ENCODE peak calls at places on chromosomes 12 and 14, in eight cellular contexts. F, X, I, E, R, W, Z and G are unnamed samples.

GRCh38 chr12:9751204-9752144 is 9.2 kb downstream of the CD69 start:
- DNase-seq in W (no peak), Z (no peak), I (peak), F (no peak), R (no peak), E (no peak), X (no peak), G (no peak)

GRCh38 chr12:31370645-31371620 is 45.0 kb upstream of the SINHCAF start:
- DNase-seq in R (no peak), W (no peak), F (no peak), I (peak), X (no peak), E (no peak), Z (no peak), G (no peak)

GRCh38 chr12:14716848-14717444 is 20.5 kb upstream of the GUCY2C start:
- DNase-seq in I (peak), X (no peak), Z (no peak), F (peak), E (no peak), R (no peak), W (peak), G (no peak)

GRCh38 chr12:116803018-116803736 is 65.1 kb downstream of the RNFT2 start:
- DNase-seq in Z (no peak), I (no peak), X (no peak), E (no peak), F (no peak), W (peak), R (no peak), G (no peak)

GRCh38 chr12:96743606-96744005 is 163.5 kb upstream of the NEDD1 start:
- DNase-seq in I (no peak), E (no peak), F (peak), Z (no peak), X (no peak), R (no peak), W (no peak), G (no peak)

GRCh38 chr12:46918631-46919030 is 92.8 kb upstream of the SLC38A4 start:
- DNase-seq in Z (no peak), X (no peak), I (no peak), E (no peak), R (no peak), F (no peak), W (no peak), G (no peak)

GRCh38 chr12:68267892-68268396 is 14.5 kb upstream of the IL22 start:
- DNase-seq in I (no peak), E (peak), R (no peak), W (no peak), F (peak), X (no peak), Z (no peak), G (no peak)

GRCh38 chr14:56300495-56300894 is 182.3 kb downstream of the PELI2 start:
- DNase-seq in I (no peak), F (peak), E (no peak), Z (no peak), R (no peak), W (no peak), X (no peak), G (no peak)

GRCh38 chr12:89507015-89507824 is 17.4 kb downstream of the GALNT4 start:
- DNase-seq in F (no peak), Z (no peak), I (peak), X (no peak), W (no peak), R (no peak), E (no peak), G (no peak)

GRCh38 chr14:102255401-102256190 is 49.4 kb downstream of the MOK start:
- DNase-seq in R (peak), I (no peak), W (no peak), F (peak), Z (no peak), E (peak), X (no peak), G (no peak)

GRCh38 chr12:53564276-53564675 is 57.0 kb upstream of the NPFF start:
- DNase-seq in I (no peak), W (peak), Z (no peak), X (no peak), R (no peak), F (peak), E (no peak), G (no peak)

GRCh38 chr14:22887260-22887989 is 4.4 kb downstream of the REM2 start:
- DNase-seq in I (peak), Z (peak), R (peak), X (no peak), W (no peak), F (peak), E (no peak), G (no peak)

GRCh38 chr12:40770781-40771180 is 78.5 kb downstream of the CNTN1 start:
- DNase-seq in W (no peak), R (no peak), I (no peak), X (no peak), E (no peak), F (no peak), Z (no peak), G (no peak)

GRCh38 chr14:100293497-100294212 is 12.6 kb downstream of the SLC25A29 start:
- DNase-seq in X (peak), Z (no peak), R (no peak), E (no peak), F (no peak), W (no peak), I (no peak), G (peak)

GRCh38 chr12:49552014-49552413 is 13.2 kb downstream of the KCNH3 start:
- DNase-seq in E (no peak), X (peak), F (no peak), Z (no peak), R (no peak), I (no peak), W (no peak), G (peak)

GRCh38 chr12:102120886-102121285 is 903 bp downstream of the PARPBP start:
- DNase-seq in I (peak), W (peak), R (no peak), Z (no peak), X (no peak), E (no peak), F (peak), G (no peak)

GRCh38 chr14:35341454-35342159 is 49.4 kb downstream of the PSMA6 start:
- DNase-seq in W (peak), F (peak), X (peak), R (peak), Z (peak), I (peak), E (peak), G (peak)

GRCh38 chr12:46664771-46665287 is 161.0 kb downstream of the SLC38A4 start:
- DNase-seq in I (no peak), E (peak), W (no peak), X (no peak), F (peak), R (no peak), Z (no peak), G (no peak)

GRCh38 chr14:87250992-87251391 is 742.0 kb downstream of the GALC start:
- DNase-seq in Z (no peak), I (no peak), E (no peak), X (no peak), W (no peak), R (no peak), F (no peak), G (no peak)

GRCh38 chr12:114963846-114964245 is 279.9 kb upstream of the TBX3 start:
- DNase-seq in R (no peak), X (no peak), F (peak), Z (no peak), W (no peak), E (no peak), I (no peak), G (no peak)

GRCh38 chr12:6312529-6313325 is 2.2 kb downstream of the PLEKHG6 start:
- DNase-seq in X (no peak), R (no peak), I (peak), Z (peak), F (no peak), W (no peak), E (no peak), G (no peak)

GRCh38 chr12:8057291-8057690 is 8.9 kb downstream of the C3AR1 start:
- DNase-seq in W (no peak), X (no peak), E (no peak), Z (no peak), I (no peak), F (no peak), R (no peak), G (no peak)

GRCh38 chr14:70809238-70810214 is at the start of gene MAP3K9:
- DNase-seq in R (peak), X (peak), Z (peak), E (no peak), I (peak), F (peak), W (peak), G (peak)

GRCh38 chr12:89690925-89691324 is 17.7 kb downstream of the ATP2B1 start:
- DNase-seq in E (no peak), Z (no peak), F (no peak), R (no peak), I (no peak), W (no peak), X (no peak), G (no peak)

GRCh38 chr14:52703225-52703624 is 3.8 kb upstream of the PSMC6 start:
- DNase-seq in F (peak), R (no peak), E (peak), W (no peak), Z (peak), X (no peak), I (no peak), G (no peak)

GRCh38 chr12:101298426-101298825 is 18.5 kb downstream of the UTP20 start:
- DNase-seq in R (no peak), X (no peak), F (peak), E (no peak), Z (no peak), W (no peak), I (no peak), G (no peak)

GRCh38 chr12:113298861-113299545 is 35.9 kb downstream of the SLC8B1 start:
- DNase-seq in Z (no peak), R (peak), X (peak), E (no peak), W (no peak), I (no peak), F (peak), G (peak)

GRCh38 chr14:21703357-21704339 is 30.0 kb upstream of the OR4E1 start:
- DNase-seq in R (no peak), W (no peak), E (no peak), X (no peak), Z (no peak), F (no peak), I (peak), G (no peak)

GRCh38 chr12:68896881-68897540 is 36.0 kb downstream of the CPM start:
- DNase-seq in X (no peak), W (no peak), I (no peak), E (no peak), R (no peak), F (peak), Z (no peak), G (no peak)

GRCh38 chr12:105334001-105334400 is 3.5 kb downstream of the C12orf75 start:
- DNase-seq in W (no peak), Z (no peak), F (peak), E (no peak), X (no peak), R (no peak), I (no peak), G (no peak)

GRCh38 chr14:89158701-89159100 is 258.3 kb downstream of the FOXN3 start:
- DNase-seq in X (no peak), W (no peak), E (no peak), I (no peak), Z (no peak), R (no peak), F (no peak), G (no peak)

GRCh38 chr14:20560961-20561360 is at the start of gene RNASE9:
- DNase-seq in R (no peak), F (no peak), E (no peak), Z (no peak), W (no peak), X (no peak), I (no peak), G (no peak)

GRCh38 chr12:124162151-124163110 is 132.5 kb upstream of the RFLNA start:
- DNase-seq in R (no peak), W (no peak), I (no peak), Z (no peak), E (no peak), X (no peak), F (no peak), G (no peak)

GRCh38 chr12:80257920-80258319 is 158.6 kb downstream of the OTOGL start:
- DNase-seq in E (no peak), R (no peak), F (no peak), Z (no peak), X (no peak), W (no peak), I (no peak), G (no peak)

GRCh38 chr14:22928237-22929103 is 706 bp downstream of the PRMT5 start:
- DNase-seq in X (no peak), F (no peak), I (peak), E (no peak), Z (no peak), R (no peak), W (peak), G (no peak)

GRCh38 chr14:82604819-82605218 is 1071.2 kb upstream of the SEL1L start:
- DNase-seq in I (no peak), Z (no peak), F (no peak), E (no peak), X (no peak), R (no peak), W (no peak), G (no peak)

GRCh38 chr12:109553471-109553870 is 19.8 kb downstream of the MMAB start:
- DNase-seq in X (no peak), W (no peak), F (peak), E (no peak), R (no peak), I (no peak), Z (no peak), G (no peak)

GRCh38 chr12:58387199-58387598 is 445.8 kb downstream of the ATP23 start:
- DNase-seq in R (no peak), I (no peak), E (no peak), X (no peak), Z (no peak), W (no peak), F (peak), G (no peak)
- H3K27ac ChIP-seq in R (no peak), I (no peak), E (no peak), X (no peak), Z (no peak), W (no peak), F (peak), G (no peak)

GRCh38 chr14:54754623-54755386 is 147.8 kb downstream of the GCH1 start:
- DNase-seq in I (no peak), E (no peak), Z (no peak), X (no peak), R (no peak), W (no peak), F (no peak), G (no peak)
- TF ChIP-seq CTCF in I (no peak), E (no peak), Z (no peak), X (no peak), R (no peak), W (no peak), F (no peak), G (no peak)

DNA sequence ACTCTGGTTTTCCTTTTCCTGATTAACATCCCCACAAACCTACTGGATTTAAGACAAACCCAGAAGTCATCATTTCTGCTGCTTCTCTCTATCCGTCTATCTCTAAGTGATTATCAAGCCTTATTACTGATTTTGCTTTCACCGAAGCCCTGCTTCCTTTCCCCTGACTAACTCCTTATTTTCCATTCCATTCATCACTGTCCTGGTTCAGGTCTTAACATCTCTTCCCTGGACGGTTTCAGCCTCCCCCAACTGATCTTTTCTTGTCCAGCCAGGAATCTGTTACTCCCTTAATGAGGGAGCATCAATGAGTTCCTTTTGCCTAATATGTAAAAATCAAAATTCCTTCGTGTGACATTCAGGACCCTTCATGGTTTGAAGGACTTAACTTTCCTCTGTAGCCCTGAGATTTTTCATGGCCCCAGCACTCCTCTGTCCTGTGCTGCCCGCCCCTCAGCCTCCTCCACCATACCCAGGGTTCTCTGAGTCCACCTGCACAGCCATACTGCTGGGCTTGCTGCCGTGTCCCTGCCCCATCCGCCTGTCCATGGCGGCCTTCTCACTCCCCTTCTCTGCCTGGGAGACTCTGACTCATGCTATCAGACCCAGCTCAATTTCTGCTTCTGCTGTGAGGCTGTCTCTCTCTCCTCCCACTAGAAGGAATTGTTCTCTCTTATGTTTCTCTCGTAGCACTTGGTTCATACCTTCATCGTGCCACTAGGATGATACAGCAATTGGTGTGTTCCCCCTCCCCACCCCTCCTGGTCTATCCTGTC is 167.8 kb upstream of the HIF1A start:
- DNase-seq in I (no peak), Z (no peak), W (no peak), E (no peak), X (no peak), R (peak), F (peak), G (no peak)
- H3K27ac ChIP-seq in I (no peak), Z (peak), W (peak), E (peak), X (no peak), R (peak), F (peak), G (peak)

GRCh38 chr14:84252706-84253105 is 1277.2 kb upstream of the FLRT2 start:
- DNase-seq in X (no peak), W (no peak), Z (no peak), I (no peak), E (no peak), R (no peak), F (no peak), G (no peak)
- TF ChIP-seq CTCF in X (no peak), W (no peak), Z (no peak), I (no peak), E (no peak), R (no peak), F (no peak), G (no peak)

DNA sequence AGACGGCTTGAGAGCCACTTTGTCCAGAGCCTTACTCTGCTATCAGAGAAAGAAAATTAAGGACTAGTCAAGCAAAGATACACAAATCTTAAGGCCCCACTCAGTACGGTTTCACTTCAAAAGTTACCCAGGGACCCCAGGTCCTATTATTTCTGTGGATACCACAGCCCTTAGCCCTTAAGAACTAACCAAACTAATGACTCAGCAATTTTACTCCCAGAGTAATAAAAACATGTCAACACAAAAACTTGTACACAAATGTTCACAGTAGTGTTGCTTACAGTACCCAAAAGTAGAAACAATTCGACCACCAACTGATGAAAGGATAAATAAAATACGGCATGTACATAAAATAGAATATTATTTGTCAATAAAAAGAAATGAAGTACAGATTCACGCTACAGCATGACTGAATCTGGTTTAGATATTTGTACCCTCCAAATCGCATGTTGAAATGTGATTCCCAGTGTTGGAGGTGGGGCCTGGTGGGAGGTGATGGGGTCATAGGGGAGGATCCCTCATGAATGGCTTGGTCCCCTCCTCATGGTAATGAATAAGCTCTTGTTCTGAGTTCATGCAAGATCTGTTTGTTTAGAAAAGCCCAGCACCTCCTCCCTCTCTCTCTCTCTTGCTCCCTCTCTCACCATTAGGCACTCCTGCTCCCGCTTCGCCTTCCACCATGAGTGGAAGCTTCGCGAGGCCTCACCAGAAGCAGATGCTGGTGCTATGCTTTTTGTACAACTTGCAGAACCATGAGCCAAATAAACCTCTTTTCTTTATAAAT is 30.5 kb downstream of the AREL1 start:
- DNase-seq in R (no peak), Z (no peak), F (no peak), E (no peak), X (no peak), I (no peak), W (no peak), G (no peak)
- H3K27ac ChIP-seq in R (no peak), Z (no peak), F (no peak), E (no peak), X (peak), I (no peak), W (peak), G (no peak)

GRCh38 chr12:82625523-82625922 is 61.2 kb upstream of the TMTC2 start:
- DNase-seq in F (no peak), W (no peak), X (peak), Z (no peak), I (peak), R (no peak), E (no peak), G (no peak)

DNA sequence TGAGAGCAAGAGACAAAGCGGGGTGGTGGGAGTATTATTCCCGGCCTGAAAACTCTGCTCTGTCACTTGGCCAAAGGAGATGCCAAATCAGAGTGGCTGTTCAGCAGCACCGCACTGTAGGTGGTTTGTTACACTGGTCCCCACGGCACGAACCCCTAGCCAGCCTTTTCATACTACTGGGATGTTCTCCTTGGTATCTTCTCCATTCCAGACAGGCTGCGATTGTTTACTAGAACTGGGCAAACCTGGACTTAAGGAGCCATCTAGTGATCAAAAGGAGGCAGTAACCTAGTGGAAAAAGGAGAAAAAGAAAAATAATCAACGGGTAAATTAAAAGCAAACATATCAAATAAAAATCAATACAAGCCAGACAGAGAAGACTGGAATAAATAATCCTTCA is 58.9 kb upstream of the TMTC2 start:
- DNase-seq in F (peak), R (no peak), W (no peak), X (no peak), I (peak), E (no peak), Z (no peak), G (no peak)
- TF ChIP-seq CTCF in F (peak), R (no peak), W (no peak), X (peak), I (peak), E (peak), Z (no peak), G (peak)